ENCODE peak calls at places on chromosomes 16 and 17, in eight cellular contexts. L, B, P, T, K, X, V and U are unnamed samples.

GRCh38 chr17:47213540-47213939 is 4.4 kb downstream of the MYL4 start:
- DNase-seq in L (no peak), B (no peak), P (no peak), T (no peak), K (no peak), X (no peak), V (no peak), U (no peak)

GRCh38 chr17:83025636-83026280 is 53.7 kb upstream of the METRNL start:
- DNase-seq in L (no peak), B (no peak), P (no peak), T (no peak), K (no peak), X (no peak), V (no peak), U (no peak)

GRCh38 chr17:76833034-76833689 is 35.0 kb upstream of the MGAT5B start:
- DNase-seq in L (no peak), B (no peak), P (no peak), T (no peak), K (no peak), X (no peak), V (no peak), U (no peak)

GRCh38 chr17:43905985-43906852 is 1.1 kb downstream of the MPP2 start:
- DNase-seq in L (peak; percentile 12), B (peak; percentile 86), P (no peak), T (peak; percentile 82), K (peak; percentile 61), X (peak; percentile 86), V (peak; percentile 82), U (peak; percentile 77)

GRCh38 chr16:53417011-53417410 is 17.3 kb upstream of the RBL2 start:
- DNase-seq in L (no peak), B (peak; percentile 55), P (no peak), T (peak; percentile 69), K (no peak), X (no peak), V (peak; percentile 65), U (no peak)

GRCh38 chr17:7530294-7530900 is 18.5 kb upstream of the TNFSF12 start:
- DNase-seq in L (no peak), B (no peak), P (no peak), T (no peak), K (no peak), X (no peak), V (no peak), U (no peak)

GRCh38 chr16:59042296-59042695 is 308.2 kb upstream of the GOT2 start:
- DNase-seq in L (no peak), B (no peak), P (no peak), T (no peak), K (no peak), X (no peak), V (no peak), U (no peak)

GRCh38 chr16:71648921-71649320 is 22.9 kb downstream of the MARVELD3 start:
- DNase-seq in L (no peak), B (peak; percentile 18), P (no peak), T (peak; percentile 29), K (no peak), X (no peak), V (peak; percentile 28), U (no peak)

GRCh38 chr17:81153340-81153803 is 11.9 kb upstream of the PVALEF start:
- DNase-seq in L (no peak), B (peak; percentile 80), P (no peak), T (peak; percentile 70), K (no peak), X (peak; percentile 71), V (no peak), U (no peak)

GRCh38 chr17:65139045-65139764 is 2.0 kb downstream of the RGS9 start:
- DNase-seq in L (no peak), B (no peak), P (no peak), T (no peak), K (no peak), X (no peak), V (no peak), U (no peak)

GRCh38 chr17:34797724-34798123 is 163.5 kb downstream of the CCT6B start:
- DNase-seq in L (no peak), B (peak; percentile 47), P (peak; percentile 53), T (peak; percentile 70), K (peak; percentile 63), X (no peak), V (peak; percentile 71), U (no peak)

GRCh38 chr16:842061-842476 is 41.5 kb upstream of the GNG13 start:
- DNase-seq in L (no peak), B (peak; percentile 44), P (no peak), T (no peak), K (no peak), X (peak; percentile 58), V (peak; percentile 76), U (no peak)